ENCODE peak calls at places on chromosomes 11 and 22, in seven cellular contexts. Z, W, Y, V, J, G and B are unnamed samples.

GRCh38 chr22:24834845-24835570 is 29.0 kb downstream of the SGSM1 start:
- DNase-seq in G (no peak), Z (no peak), J (no peak), Y (no peak), W (peak), V (no peak), B (no peak)

GRCh38 chr22:39959640-39960447 is at the start of gene TMA7B:
- DNase-seq in W (no peak), V (no peak), J (peak), G (peak), Z (no peak), Y (no peak), B (no peak)

GRCh38 chr11:118915396-118915795 is 10.3 kb downstream of the BCL9L start:
- DNase-seq in J (no peak), W (no peak), Y (no peak), Z (no peak), V (no peak), G (no peak), B (no peak)

GRCh38 chr11:74731301-74732094 is at the start of gene CHRDL2:
- DNase-seq in W (no peak), G (peak), J (no peak), V (no peak), Z (no peak), Y (no peak), B (no peak)

GRCh38 chr11:116736763-116737162 is 36.0 kb downstream of the BUD13 start:
- DNase-seq in Z (no peak), V (no peak), W (no peak), Y (no peak), J (peak), G (peak), B (no peak)

GRCh38 chr11:119995730-119996491 is 142.0 kb downstream of the TRIM29 start:
- DNase-seq in J (no peak), G (no peak), Y (no peak), W (no peak), V (no peak), Z (no peak), B (no peak)

GRCh38 chr11:33668468-33668825 is 32.2 kb downstream of the C11orf91 start:
- DNase-seq in V (no peak), J (no peak), Y (no peak), W (no peak), Z (no peak), G (no peak), B (no peak)

GRCh38 chr11:93542753-93543246 is 391 bp downstream of the SMCO4 start:
- DNase-seq in V (no peak), G (peak), Z (no peak), Y (no peak), J (no peak), W (peak), B (no peak)

GRCh38 chr11:78855146-78855545 is 280.5 kb upstream of the NARS2 start:
- DNase-seq in G (no peak), W (no peak), V (no peak), J (no peak), Y (no peak), Z (no peak), B (no peak)

GRCh38 chr22:23154461-23154860 is 9.2 kb downstream of the RAB36 start:
- DNase-seq in V (no peak), Z (no peak), J (no peak), W (no peak), Y (no peak), G (no peak), B (no peak)

GRCh38 chr11:61955416-61956135 is 5.4 kb downstream of the BEST1 start:
- DNase-seq in V (no peak), J (no peak), Z (no peak), W (no peak), G (no peak), Y (no peak), B (no peak)

GRCh38 chr11:71988050-71988449 is 10.7 kb upstream of the IL18BP start:
- DNase-seq in G (peak), J (no peak), V (no peak), Z (no peak), Y (no peak), W (no peak), B (no peak)

GRCh38 chr11:3947084-3947483 is 91.6 kb downstream of the STIM1 start:
- DNase-seq in G (peak), W (no peak), J (no peak), Z (peak), Y (no peak), V (peak), B (no peak)

GRCh38 chr11:44257338-44258189 is 52.4 kb downstream of the ALX4 start:
- DNase-seq in G (no peak), W (no peak), J (no peak), V (no peak), Y (no peak), Z (no peak), B (no peak)

GRCh38 chr11:90178751-90179150 is 44.1 kb downstream of the CHORDC1 start:
- DNase-seq in W (no peak), Y (no peak), V (no peak), J (no peak), Z (no peak), G (no peak), B (no peak)

GRCh38 chr11:27697679-27698275 is 2.5 kb downstream of the BDNF start:
- DNase-seq in W (no peak), J (no peak), V (no peak), Y (no peak), G (peak), Z (no peak), B (no peak)

GRCh38 chr22:31350410-31350863 is 4.3 kb upstream of the PATZ1 start:
- DNase-seq in W (peak), Y (no peak), V (no peak), Z (no peak), J (peak), G (peak), B (no peak)

GRCh38 chr22:27405672-27406388 is 395.7 kb downstream of the MN1 start:
- DNase-seq in W (peak), G (peak), Z (no peak), Y (peak), J (peak), V (peak), B (peak)

GRCh38 chr11:32071811-32072210 is 19.1 kb upstream of the RCN1 start:
- DNase-seq in Z (no peak), Y (no peak), V (no peak), W (no peak), G (peak), J (peak), B (no peak)

GRCh38 chr22:30238661-30239420 is 7.7 kb downstream of the LIF start:
- DNase-seq in Z (no peak), W (no peak), Y (no peak), V (peak), G (no peak), J (no peak), B (no peak)